ENCODE peak calls at places on chromosome 19, in seven cellular contexts. One of them, this sample, is unnamed.

GRCh38 chr19:29988351-29988750 is 46.3 kb downstream of the URI1 start:
- DNase-seq in WTC11: peak
- DNase-seq in GM10248: no peak
- DNase-seq in endodermal cell: peak
- DNase-seq in effector memory CD4-positive, alpha-beta T cell: no peak
- DNase-seq in stimulated activated CD8-positive, alpha-beta memory T cell treated with anti-CD3 and anti-CD28 coated beads, Interleukin-4, amount 100 ng/mL, for 1 hour: no peak
- DNase-seq in tibial artery: no peak
- DNase-seq in this sample: no peak

GRCh38 chr19:38210458-38210987 is 13.5 kb downstream of the DPF1 start:
- DNase-seq in effector memory CD4-positive, alpha-beta T cell: no peak
- DNase-seq in WTC11: peak
- DNase-seq in tibial artery: no peak
- DNase-seq in stimulated activated CD8-positive, alpha-beta memory T cell treated with anti-CD3 and anti-CD28 coated beads, Interleukin-4, amount 100 ng/mL, for 1 hour: no peak
- DNase-seq in GM10248: no peak
- DNase-seq in endodermal cell: peak
- DNase-seq in this sample: no peak

GRCh38 chr19:42066075-42066754 is 3.8 kb downstream of the GRIK5 start:
- DNase-seq in GM10248: no peak
- DNase-seq in stimulated activated CD8-positive, alpha-beta memory T cell treated with anti-CD3 and anti-CD28 coated beads, Interleukin-4, amount 100 ng/mL, for 1 hour: no peak
- DNase-seq in endodermal cell: peak
- DNase-seq in tibial artery: no peak
- DNase-seq in effector memory CD4-positive, alpha-beta T cell: no peak
- DNase-seq in WTC11: peak
- DNase-seq in this sample: no peak

GRCh38 chr19:11421607-11422098 is 2.5 kb upstream of the RGL3 start:
- DNase-seq in tibial artery: peak
- DNase-seq in WTC11: peak
- DNase-seq in endodermal cell: peak
- DNase-seq in effector memory CD4-positive, alpha-beta T cell: no peak
- DNase-seq in stimulated activated CD8-positive, alpha-beta memory T cell treated with anti-CD3 and anti-CD28 coated beads, Interleukin-4, amount 100 ng/mL, for 1 hour: no peak
- DNase-seq in GM10248: peak
- DNase-seq in this sample: peak

GRCh38 chr19:2636142-2636896 is 66.2 kb downstream of the GNG7 start:
- DNase-seq in tibial artery: no peak
- DNase-seq in stimulated activated CD8-positive, alpha-beta memory T cell treated with anti-CD3 and anti-CD28 coated beads, Interleukin-4, amount 100 ng/mL, for 1 hour: no peak
- DNase-seq in WTC11: no peak
- DNase-seq in endodermal cell: no peak
- DNase-seq in GM10248: no peak
- DNase-seq in effector memory CD4-positive, alpha-beta T cell: no peak
- DNase-seq in this sample: no peak

GRCh38 chr19:41537789-41538188 is 38.2 kb upstream of the CEACAM21 start:
- DNase-seq in endodermal cell: peak
- DNase-seq in effector memory CD4-positive, alpha-beta T cell: no peak
- DNase-seq in stimulated activated CD8-positive, alpha-beta memory T cell treated with anti-CD3 and anti-CD28 coated beads, Interleukin-4, amount 100 ng/mL, for 1 hour: no peak
- DNase-seq in WTC11: peak
- DNase-seq in tibial artery: no peak
- DNase-seq in GM10248: no peak
- DNase-seq in this sample: no peak

GRCh38 chr19:17020823-17021222 is 5.8 kb downstream of the CPAMD8 start:
- DNase-seq in stimulated activated CD8-positive, alpha-beta memory T cell treated with anti-CD3 and anti-CD28 coated beads, Interleukin-4, amount 100 ng/mL, for 1 hour: no peak
- DNase-seq in tibial artery: no peak
- DNase-seq in WTC11: no peak
- DNase-seq in endodermal cell: no peak
- DNase-seq in effector memory CD4-positive, alpha-beta T cell: no peak
- DNase-seq in GM10248: no peak
- DNase-seq in this sample: no peak

GRCh38 chr19:4121815-4122214 is 2.1 kb downstream of the MAP2K2 start:
- DNase-seq in GM10248: no peak
- DNase-seq in WTC11: no peak
- DNase-seq in endodermal cell: no peak
- DNase-seq in effector memory CD4-positive, alpha-beta T cell: no peak
- DNase-seq in stimulated activated CD8-positive, alpha-beta memory T cell treated with anti-CD3 and anti-CD28 coated beads, Interleukin-4, amount 100 ng/mL, for 1 hour: no peak
- DNase-seq in tibial artery: no peak
- DNase-seq in this sample: no peak

GRCh38 chr19:38264486-38265212 is at the start of gene SPINT2:
- DNase-seq in stimulated activated CD8-positive, alpha-beta memory T cell treated with anti-CD3 and anti-CD28 coated beads, Interleukin-4, amount 100 ng/mL, for 1 hour: no peak
- DNase-seq in tibial artery: no peak
- DNase-seq in GM10248: peak
- DNase-seq in effector memory CD4-positive, alpha-beta T cell: no peak
- DNase-seq in endodermal cell: peak
- DNase-seq in WTC11: peak
- DNase-seq in this sample: peak

This sample was measured in GM20000.